ENCODE peak calls at places on chromosome 7, in eight cellular contexts. U is lower leg skin, A is Peyer's patch, E is uterus, Y is HCT116, C is right lobe of liver, O is A549, Q is stomach. K is an unnamed sample.

GRCh38 chr7:134703781-134704180 is 57.1 kb downstream of the BPGM start:
- DNase-seq in U (no peak), A (peak; percentile 52), E (peak; percentile 70), Y (no peak), C (peak; percentile 24), O (no peak), Q (no peak), K (peak; percentile 70)

GRCh38 chr7:108004220-108005142 is 1.5 kb upstream of the LAMB1 start:
- DNase-seq in U (no peak), A (peak; percentile 52), E (peak; percentile 25), Y (no peak), C (peak; percentile 46), O (peak; percentile 79), Q (no peak), K (peak; percentile 65)

GRCh38 chr7:5354460-5355279 is 69.0 kb downstream of the TNRC18 start:
- DNase-seq in U (peak; percentile 68), A (peak; percentile 72), E (peak; percentile 71), Y (no peak), C (peak; percentile 80), O (no peak), Q (peak; percentile 65), K (peak; percentile 95)

GRCh38 chr7:148458263-148458662 is 132.3 kb upstream of the C7orf33 start:
- DNase-seq in U (no peak), A (no peak), E (no peak), Y (no peak), C (no peak), O (no peak), Q (no peak), K (no peak)

GRCh38 chr7:151423226-151423625 is 13.4 kb upstream of the WDR86 start:
- DNase-seq in U (no peak), A (no peak), E (no peak), Y (no peak), C (no peak), O (no peak), Q (no peak), K (no peak)

GRCh38 chr7:108294595-108294994 is 161.6 kb downstream of the NRCAM start:
- DNase-seq in U (no peak), A (no peak), E (no peak), Y (no peak), C (no peak), O (no peak), Q (no peak), K (no peak)

GRCh38 chr7:3597243-3597642 is 296.2 kb downstream of the SDK1 start:
- DNase-seq in U (no peak), A (peak; percentile 85), E (no peak), Y (no peak), C (no peak), O (no peak), Q (no peak), K (no peak)

GRCh38 chr7:152462995-152463713 is 27.4 kb upstream of the KMT2C start:
- DNase-seq in U (peak; percentile 47), A (no peak), E (peak; percentile 67), Y (no peak), C (no peak), O (no peak), Q (no peak), K (no peak)

GRCh38 chr7:135697276-135698049 is 30.5 kb downstream of the SLC13A4 start:
- DNase-seq in U (no peak), A (no peak), E (no peak), Y (no peak), C (no peak), O (no peak), Q (no peak), K (no peak)

GRCh38 chr7:119288401-119288800 is 984.6 kb upstream of the KCND2 start:
- DNase-seq in U (no peak), A (no peak), E (no peak), Y (no peak), C (no peak), O (no peak), Q (no peak), K (no peak)

GRCh38 chr7:20932785-20933184 is 146.1 kb upstream of the SP8 start:
- DNase-seq in U (no peak), A (no peak), E (no peak), Y (no peak), C (no peak), O (no peak), Q (no peak), K (no peak)

GRCh38 chr7:93461350-93461749 is 113.2 kb downstream of the CALCR start:
- DNase-seq in U (no peak), A (no peak), E (no peak), Y (no peak), C (no peak), O (peak; percentile 8), Q (no peak), K (no peak)

GRCh38 chr7:118907911-118908527 is 683.5 kb downstream of the ANKRD7 start:
- DNase-seq in U (no peak), A (no peak), E (no peak), Y (no peak), C (no peak), O (no peak), Q (no peak), K (no peak)

GRCh38 chr7:105612806-105613205 is 31.5 kb upstream of the EFCAB10 start:
- DNase-seq in U (no peak), A (no peak), E (no peak), Y (no peak), C (no peak), O (no peak), Q (no peak), K (peak; percentile 53)

GRCh38 chr7:44103941-44104879 is at the start of gene AEBP1:
- DNase-seq in U (no peak), A (no peak), E (peak; percentile 63), Y (no peak), C (no peak), O (no peak), Q (no peak), K (peak; percentile 74)
- TF ChIP-seq CTCF in U (no peak), A (no peak), E (no peak), Y (no peak), C (no peak), O (no peak), Q (no peak), K (no peak)

DNA sequence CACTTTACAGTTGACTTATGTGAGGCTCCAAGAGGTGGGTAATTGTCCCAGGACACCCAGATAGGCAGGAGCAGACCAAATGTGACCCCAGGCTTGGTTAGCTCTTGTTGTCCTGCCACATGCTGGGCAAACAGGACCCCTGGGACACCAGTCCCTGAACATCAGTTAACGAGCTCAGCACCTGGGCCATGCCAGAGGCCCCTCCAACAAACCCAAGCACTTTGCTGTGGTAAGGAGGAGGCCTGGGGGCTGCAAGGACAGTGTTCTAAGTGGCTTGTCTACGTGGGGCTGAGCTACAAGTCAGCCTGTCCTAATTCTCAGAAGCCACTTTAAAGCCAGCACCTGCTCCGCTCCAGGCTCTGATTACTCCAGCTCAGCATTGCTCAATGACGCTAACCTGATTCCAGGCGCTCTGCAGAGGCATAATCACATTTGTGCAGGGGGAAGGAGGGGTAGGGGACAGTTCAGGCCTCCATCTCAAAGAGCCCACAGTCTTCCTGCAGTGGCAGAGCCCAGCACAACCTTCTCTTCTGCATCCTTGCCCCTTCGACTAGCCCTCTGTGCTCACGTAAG is 57.2 kb downstream of the DDC start:
- DNase-seq in U (no peak), A (no peak), E (no peak), Y (no peak), C (no peak), O (no peak), Q (no peak), K (no peak)
- TF ChIP-seq POLR2A in U (no peak), A (no peak), E (no peak), Y (no peak), C (no peak), O (no peak), Q (no peak), K (no peak)

DNA sequence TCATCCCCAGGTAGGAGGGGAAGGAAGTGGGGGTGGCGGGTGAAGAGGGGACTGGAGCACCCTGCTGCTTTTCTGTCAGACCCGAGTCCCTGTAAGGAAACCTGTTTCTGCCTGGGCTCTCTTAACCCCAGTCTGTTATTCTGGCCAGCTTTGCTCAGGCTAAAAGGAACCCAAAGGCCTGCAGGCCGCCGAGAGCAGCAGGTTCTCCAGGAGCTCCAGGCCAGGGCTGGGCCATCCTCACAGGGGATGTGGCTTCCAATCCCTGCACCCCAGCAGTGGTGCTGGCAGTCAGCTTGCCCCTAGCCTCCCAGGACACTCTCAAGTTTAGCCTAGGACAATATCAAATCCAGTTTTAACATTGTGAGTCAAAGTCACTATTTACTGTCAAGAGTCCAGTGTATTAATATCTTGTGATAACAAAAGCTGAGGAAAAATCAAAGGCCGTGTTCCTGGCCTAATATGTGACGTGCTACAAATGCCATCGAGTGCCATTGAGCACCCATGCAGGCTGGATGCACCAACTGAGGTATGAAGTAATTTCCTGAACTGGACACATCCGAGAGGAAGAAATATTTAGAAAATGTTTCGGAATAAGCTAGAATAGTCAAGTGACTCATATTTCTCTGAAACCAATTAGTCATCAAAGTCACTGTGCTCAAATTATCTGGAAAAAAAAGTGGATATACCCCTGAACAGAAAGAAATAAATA is 7.0 kb downstream of the PKD1L1 start:
- DNase-seq in U (no peak), A (no peak), E (no peak), Y (no peak), C (no peak), O (no peak), Q (no peak), K (no peak)
- H3K4me3 ChIP-seq in U (no peak overlapping the region), A (no peak overlapping the region), E (no peak overlapping the region), Y (no peak overlapping the region), C (no peak overlapping the region), O (no peak overlapping the region), Q (no peak overlapping the region), K (no peak overlapping the region)

GRCh38 chr7:27921081-27921836 is 181.3 kb downstream of the TAX1BP1 start:
- DNase-seq in U (peak; percentile 32), A (no peak), E (no peak), Y (peak; percentile 71), C (no peak), O (peak; percentile 82), Q (no peak), K (no peak)
- TF ChIP-seq CTCF in U (no peak), A (peak; percentile 72), E (peak; percentile 50), Y (peak; percentile 76), C (peak; percentile 67), O (peak; percentile 84), Q (peak; percentile 46), K (peak; percentile 42)

GRCh38 chr7:100163871-100164270 is 4.5 kb downstream of the GAL3ST4 start:
- DNase-seq in U (no peak), A (no peak), E (no peak), Y (no peak), C (no peak), O (no peak), Q (no peak), K (peak; percentile 35)
- TF ChIP-seq POLR2A in U (no peak), A (no peak), E (no peak), Y (no peak), C (no peak), O (no peak), Q (no peak), K (no peak)

GRCh38 chr7:140398821-140399220 is 491 bp upstream of the SLC37A3 start:
- DNase-seq in U (no peak), A (no peak), E (no peak), Y (no peak), C (no peak), O (no peak), Q (no peak), K (no peak)
- H3K4me3 ChIP-seq in U (no peak overlapping the region), A (peak overlapping the region; percentile 84), E (no peak overlapping the region), Y (peak overlapping the region; percentile 85), C (no peak overlapping the region), O (peak overlapping the region; percentile 95), Q (peak overlapping the region; percentile 78), K (peak overlapping the region; percentile 85)

GRCh38 chr7:13179011-13179574 is 491.7 kb downstream of the ARL4A start:
- DNase-seq in U (no peak), A (no peak), E (no peak), Y (no peak), C (no peak), O (peak; percentile 18), Q (no peak), K (no peak)
- TF ChIP-seq CTCF in U (no peak), A (peak; percentile 28), E (no peak), Y (peak; percentile 37), C (peak; percentile 29), O (peak; percentile 30), Q (peak; percentile 24), K (no peak)

K was measured in sigmoid colon.